ENCODE peak calls at places on chromosome 16, in nine cellular contexts. L, B, F, G, O, A, D, I and Y are unnamed samples.

GRCh38 chr16:87919681-87919994 is 16.7 kb downstream of the CA5A start:
- DNase-seq in L (no peak), B (no peak), F (no peak), G (no peak), O (no peak), A (no peak), D (no peak), I (no peak), Y (no peak)

GRCh38 chr16:56481468-56482112 is 30.2 kb downstream of the OGFOD1 start:
- DNase-seq in L (no peak), B (no peak), F (no peak), G (peak; percentile 40), O (no peak), A (peak; percentile 83), D (no peak), I (no peak), Y (no peak)

GRCh38 chr16:25707982-25708583 is 16.3 kb downstream of the HS3ST4 start:
- DNase-seq in L (no peak), B (no peak), F (peak; percentile 10), G (no peak), O (peak; percentile 42), A (no peak), D (peak; percentile 45), I (no peak), Y (no peak)

GRCh38 chr16:14296663-14297062 is 225.5 kb downstream of the MRTFB start:
- DNase-seq in L (no peak), B (no peak), F (no peak), G (no peak), O (no peak), A (no peak), D (no peak), I (no peak), Y (no peak)

GRCh38 chr16:85612801-85613608 is at the start of gene GSE1:
- DNase-seq in L (peak; percentile 94), B (peak; percentile 99), F (peak; percentile 98), G (peak; percentile 68), O (peak; percentile 99), A (peak; percentile 95), D (peak; percentile 96), I (peak; percentile 96), Y (peak; percentile 84)

GRCh38 chr16:20624882-20625807 is 49.0 kb upstream of the ACSM2B start:
- DNase-seq in L (no peak), B (no peak), F (no peak), G (no peak), O (no peak), A (no peak), D (no peak), I (no peak), Y (no peak)

GRCh38 chr16:23754594-23755483 is at the start of gene CHP2:
- DNase-seq in L (no peak), B (no peak), F (peak; percentile 86), G (no peak), O (no peak), A (no peak), D (no peak), I (no peak), Y (no peak)

GRCh38 chr16:58074657-58075056 is 49.1 kb downstream of the MMP15 start:
- DNase-seq in L (no peak), B (no peak), F (no peak), G (no peak), O (no peak), A (no peak), D (no peak), I (no peak), Y (no peak)

GRCh38 chr16:88920618-88921602 is 54.5 kb upstream of the PABPN1L start:
- DNase-seq in L (no peak), B (peak; percentile 65), F (peak; percentile 70), G (peak; percentile 61), O (peak; percentile 58), A (no peak), D (peak; percentile 39), I (peak; percentile 87), Y (peak; percentile 70)
- TF ChIP-seq POLR2A in L (no peak), B (no peak), F (no peak), G (no peak), O (no peak), A (no peak), D (no peak), I (no peak), Y (no peak)

GRCh38 chr16:3439637-3440036 is 3.7 kb downstream of the ZNF597 start:
- DNase-seq in L (no peak), B (no peak), F (no peak), G (no peak), O (no peak), A (no peak), D (no peak), I (no peak), Y (no peak)
- TF ChIP-seq CTCF in L (no peak), B (no peak), F (no peak), G (no peak), O (no peak), A (no peak), D (no peak), I (no peak), Y (no peak)

GRCh38 chr16:67228034-67228785 is 1.3 kb downstream of the TMEM208 start:
- DNase-seq in L (no peak), B (no peak), F (no peak), G (no peak), O (no peak), A (no peak), D (no peak), I (no peak), Y (no peak)
- TF ChIP-seq POLR2A in L (no peak), B (no peak), F (no peak), G (no peak), O (no peak), A (no peak), D (no peak), I (no peak), Y (no peak)

GRCh38 chr16:19218581-19218980 is 50.5 kb downstream of the SYT17 start:
- DNase-seq in L (no peak), B (no peak), F (no peak), G (no peak), O (no peak), A (no peak), D (no peak), I (no peak), Y (no peak)

GRCh38 chr16:19228057-19228456 is 57.5 kb upstream of the CLEC19A start:
- DNase-seq in L (no peak), B (no peak), F (no peak), G (no peak), O (no peak), A (no peak), D (no peak), I (no peak), Y (no peak)

GRCh38 chr16:19219836-19220235 is 51.8 kb downstream of the SYT17 start:
- DNase-seq in L (no peak), B (no peak), F (no peak), G (no peak), O (no peak), A (no peak), D (no peak), I (no peak), Y (no peak)

GRCh38 chr16:19227643-19228042 is 57.9 kb upstream of the CLEC19A start:
- DNase-seq in L (no peak), B (no peak), F (no peak), G (no peak), O (no peak), A (no peak), D (no peak), I (no peak), Y (no peak)

GRCh38 chr16:19223235-19223847 is 55.3 kb downstream of the SYT17 start:
- DNase-seq in L (no peak), B (no peak), F (peak; percentile 78), G (peak; percentile 4), O (peak; percentile 81), A (no peak), D (peak; percentile 47), I (no peak), Y (no peak)
- TF ChIP-seq CTCF in L (peak; percentile 62), B (peak; percentile 10), F (peak; percentile 69), G (peak; percentile 33), O (peak; percentile 53), A (no peak), D (peak; percentile 91), I (peak; percentile 26), Y (no peak)

DNA sequence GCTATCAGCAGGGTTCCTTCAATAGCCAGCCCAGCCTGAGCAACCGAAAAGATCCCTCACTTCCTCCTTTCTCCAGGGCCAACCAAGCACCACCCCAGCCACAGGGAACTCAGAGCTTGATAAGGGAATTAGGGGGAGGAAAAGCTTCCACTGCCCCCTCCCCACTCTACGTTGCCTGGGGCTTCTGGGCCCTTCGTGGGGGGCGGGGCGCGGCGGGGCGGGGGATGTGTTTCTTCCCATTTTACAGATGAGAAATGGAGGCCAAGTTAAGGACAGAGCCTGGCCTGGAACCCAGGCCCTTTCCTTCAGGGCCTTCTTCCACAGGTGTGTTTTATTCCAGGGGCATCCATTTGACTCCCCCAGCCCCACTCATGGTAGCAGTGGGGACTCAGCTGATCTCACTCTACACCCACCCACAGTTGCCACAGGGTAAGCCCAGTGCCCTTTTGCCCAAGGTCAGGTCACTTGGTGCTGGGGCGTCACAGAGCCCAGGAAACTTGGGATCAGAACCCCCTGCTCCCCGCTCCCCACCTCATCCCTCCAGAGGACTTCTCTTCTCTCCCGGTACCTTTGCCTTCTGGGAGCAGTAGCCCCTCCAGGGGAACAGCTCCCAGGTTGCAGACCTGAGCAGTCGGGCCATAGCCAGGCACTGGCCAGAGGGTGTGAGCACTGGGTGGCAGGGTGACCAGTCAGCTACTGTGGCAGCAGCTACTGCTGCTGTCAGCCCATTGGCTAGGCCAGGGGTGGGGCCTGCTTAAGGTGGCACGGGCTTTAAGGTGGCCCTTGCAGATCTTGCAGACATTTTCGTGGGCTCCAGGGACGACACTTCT is at the start of gene LDHD:
- DNase-seq in L (peak; percentile 86), B (peak; percentile 80), F (peak; percentile 90), G (no peak), O (peak; percentile 94), A (peak; percentile 89), D (peak; percentile 83), I (peak; percentile 93), Y (peak; percentile 72)
- TF ChIP-seq POLR2A in L (no peak), B (peak; percentile 23), F (peak; percentile 96), G (no peak), O (peak; percentile 91), A (peak; percentile 92), D (peak; percentile 36), I (peak; percentile 52), Y (peak; percentile 14)

GRCh38 chr16:72858611-72859493 is 189.1 kb downstream of the ZFHX3 start:
- DNase-seq in L (no peak), B (no peak), F (no peak), G (peak; percentile 64), O (no peak), A (no peak), D (no peak), I (no peak), Y (no peak)
- TF ChIP-seq CTCF in L (no peak), B (no peak), F (no peak), G (no peak), O (no peak), A (no peak), D (no peak), I (no peak), Y (no peak)